ENCODE peak calls at places on chromosomes 2 and 18, in six cellular contexts. K is tibial artery, J is MM.1S, V is mucosa of gallbladder, O is GM18507, F is heart left ventricle. X is an unnamed sample.

GRCh38 chr2:71831208-71831577 is 316.5 kb downstream of the CYP26B1 start:
- DNase-seq in K (peak; percentile 90), J (no peak), V (peak; percentile 62), O (no peak), F (peak; percentile 42), X (peak; percentile 40)

GRCh38 chr2:211503856-211504255 is 947.5 kb downstream of the CPS1 start:
- DNase-seq in K (no peak), J (no peak), V (no peak), O (no peak), F (no peak), X (no peak)

GRCh38 chr2:64978514-64979268 is 10.5 kb upstream of the SLC1A4 start:
- DNase-seq in K (no peak), J (peak; percentile 41), V (no peak), O (no peak), F (no peak), X (no peak)

GRCh38 chr2:8391584-8391983 is 290.3 kb upstream of the ID2 start:
- DNase-seq in K (no peak), J (no peak), V (no peak), O (no peak), F (no peak), X (no peak)

GRCh38 chr2:240298803-240299709 is 136.4 kb upstream of the GPC1 start:
- DNase-seq in K (no peak), J (no peak), V (no peak), O (no peak), F (no peak), X (no peak)

GRCh38 chr2:222358876-222359275 is 60.1 kb upstream of the PAX3 start:
- DNase-seq in K (no peak), J (no peak), V (no peak), O (no peak), F (peak; percentile 13), X (peak; percentile 30)

GRCh38 chr2:204538179-204539009 is 6.9 kb upstream of the PARD3B start:
- DNase-seq in K (no peak), J (no peak), V (no peak), O (no peak), F (no peak), X (no peak)

GRCh38 chr18:3305354-3305762 is 43.4 kb downstream of the MYL12B start:
- DNase-seq in K (no peak), J (no peak), V (no peak), O (no peak), F (no peak), X (peak; percentile 45)